ENCODE peak calls at places on chromosome 5, in ten cellular contexts. One of them, this sample, is unnamed.

GRCh38 chr5:139215176-139215975 is 17.2 kb upstream of the SIL1 start:
- DNase-seq in cardiac muscle cell: no peak
- DNase-seq in neural progenitor cell: no peak
- DNase-seq in heart left ventricle: no peak
- DNase-seq in tibial nerve: no peak
- DNase-seq in sigmoid colon: no peak
- DNase-seq in fibroblast of pulmonary artery: peak
- DNase-seq in fibroblast of lung: no peak
- DNase-seq in tibial artery: no peak
- DNase-seq in fibroblast of mammary gland: no peak
- DNase-seq in this sample: peak

GRCh38 chr5:96327728-96328127 is 105.3 kb downstream of the PCSK1 start:
- DNase-seq in sigmoid colon: no peak
- DNase-seq in heart left ventricle: no peak
- DNase-seq in cardiac muscle cell: no peak
- DNase-seq in fibroblast of lung: no peak
- DNase-seq in fibroblast of pulmonary artery: no peak
- DNase-seq in tibial artery: no peak
- DNase-seq in neural progenitor cell: no peak
- DNase-seq in tibial nerve: no peak
- DNase-seq in fibroblast of mammary gland: no peak
- DNase-seq in this sample: no peak

GRCh38 chr5:140823475-140823874 is 2.1 kb downstream of the PCDHA5 start:
- DNase-seq in cardiac muscle cell: no peak
- DNase-seq in neural progenitor cell: no peak
- DNase-seq in fibroblast of lung: no peak
- DNase-seq in fibroblast of mammary gland: no peak
- DNase-seq in fibroblast of pulmonary artery: no peak
- DNase-seq in heart left ventricle: no peak
- DNase-seq in sigmoid colon: peak
- DNase-seq in tibial artery: no peak
- DNase-seq in tibial nerve: no peak
- DNase-seq in this sample: no peak

GRCh38 chr5:50969207-50970145 is 303.0 kb downstream of the PARP8 start:
- DNase-seq in tibial artery: no peak
- DNase-seq in sigmoid colon: peak
- DNase-seq in heart left ventricle: no peak
- DNase-seq in fibroblast of lung: no peak
- DNase-seq in tibial nerve: no peak
- DNase-seq in neural progenitor cell: peak
- DNase-seq in fibroblast of pulmonary artery: no peak
- DNase-seq in fibroblast of mammary gland: no peak
- DNase-seq in cardiac muscle cell: peak
- DNase-seq in this sample: no peak

GRCh38 chr5:155753943-155754581 is 572.9 kb upstream of the SGCD start:
- DNase-seq in heart left ventricle: peak
- DNase-seq in fibroblast of pulmonary artery: no peak
- DNase-seq in tibial nerve: no peak
- DNase-seq in sigmoid colon: no peak
- DNase-seq in fibroblast of mammary gland: no peak
- DNase-seq in neural progenitor cell: no peak
- DNase-seq in fibroblast of lung: no peak
- DNase-seq in tibial artery: no peak
- DNase-seq in cardiac muscle cell: no peak
- DNase-seq in this sample: no peak

GRCh38 chr5:131749138-131749537 is 47.7 kb downstream of the FNIP1 start:
- DNase-seq in fibroblast of lung: peak
- DNase-seq in tibial nerve: no peak
- DNase-seq in fibroblast of mammary gland: peak
- DNase-seq in tibial artery: no peak
- DNase-seq in fibroblast of pulmonary artery: no peak
- DNase-seq in heart left ventricle: no peak
- DNase-seq in sigmoid colon: no peak
- DNase-seq in cardiac muscle cell: no peak
- DNase-seq in neural progenitor cell: no peak
- DNase-seq in this sample: no peak

GRCh38 chr5:73945505-73945904 is 319.5 kb downstream of the ARHGEF28 start:
- DNase-seq in tibial nerve: no peak
- DNase-seq in fibroblast of mammary gland: no peak
- DNase-seq in tibial artery: no peak
- DNase-seq in fibroblast of lung: no peak
- DNase-seq in sigmoid colon: no peak
- DNase-seq in neural progenitor cell: peak
- DNase-seq in heart left ventricle: no peak
- DNase-seq in fibroblast of pulmonary artery: no peak
- DNase-seq in cardiac muscle cell: no peak
- DNase-seq in this sample: no peak

GRCh38 chr5:72106922-72107873 is at the start of gene MAP1B:
- DNase-seq in fibroblast of pulmonary artery: peak
- DNase-seq in tibial artery: peak
- DNase-seq in sigmoid colon: peak
- DNase-seq in heart left ventricle: peak
- DNase-seq in fibroblast of mammary gland: peak
- DNase-seq in tibial nerve: peak
- DNase-seq in neural progenitor cell: peak
- DNase-seq in fibroblast of lung: peak
- DNase-seq in cardiac muscle cell: peak
- DNase-seq in this sample: peak

GRCh38 chr5:76065258-76065657 is 17.9 kb upstream of the SV2C start:
- DNase-seq in heart left ventricle: no peak
- DNase-seq in cardiac muscle cell: no peak
- DNase-seq in tibial artery: no peak
- DNase-seq in sigmoid colon: no peak
- DNase-seq in tibial nerve: no peak
- DNase-seq in fibroblast of lung: no peak
- DNase-seq in fibroblast of pulmonary artery: no peak
- DNase-seq in neural progenitor cell: no peak
- DNase-seq in fibroblast of mammary gland: no peak
- DNase-seq in this sample: no peak

GRCh38 chr5:86199287-86199686 is 418.5 kb upstream of the COX7C start:
- DNase-seq in neural progenitor cell: no peak
- DNase-seq in heart left ventricle: no peak
- DNase-seq in cardiac muscle cell: no peak
- DNase-seq in tibial artery: no peak
- DNase-seq in fibroblast of lung: no peak
- DNase-seq in tibial nerve: no peak
- DNase-seq in fibroblast of pulmonary artery: no peak
- DNase-seq in sigmoid colon: no peak
- DNase-seq in fibroblast of mammary gland: no peak
- DNase-seq in this sample: no peak

GRCh38 chr5:83157120-83157519 is 79.8 kb downstream of the XRCC4 start:
- DNase-seq in neural progenitor cell: no peak
- DNase-seq in fibroblast of pulmonary artery: peak
- DNase-seq in heart left ventricle: no peak
- DNase-seq in fibroblast of lung: no peak
- DNase-seq in tibial nerve: no peak
- DNase-seq in tibial artery: no peak
- DNase-seq in fibroblast of mammary gland: no peak
- DNase-seq in cardiac muscle cell: no peak
- DNase-seq in sigmoid colon: no peak
- DNase-seq in this sample: no peak

GRCh38 chr5:54272746-54273145 is 37.6 kb downstream of the ARL15 start:
- DNase-seq in sigmoid colon: no peak
- DNase-seq in neural progenitor cell: no peak
- DNase-seq in tibial nerve: no peak
- DNase-seq in fibroblast of mammary gland: no peak
- DNase-seq in cardiac muscle cell: no peak
- DNase-seq in tibial artery: no peak
- DNase-seq in fibroblast of lung: no peak
- DNase-seq in heart left ventricle: no peak
- DNase-seq in fibroblast of pulmonary artery: no peak
- DNase-seq in this sample: no peak

GRCh38 chr5:91875133-91875779 is 492.1 kb upstream of the ARRDC3 start:
- DNase-seq in heart left ventricle: no peak
- DNase-seq in fibroblast of lung: no peak
- DNase-seq in tibial nerve: no peak
- DNase-seq in neural progenitor cell: peak
- DNase-seq in fibroblast of mammary gland: peak
- DNase-seq in sigmoid colon: no peak
- DNase-seq in fibroblast of pulmonary artery: no peak
- DNase-seq in cardiac muscle cell: no peak
- DNase-seq in tibial artery: no peak
- DNase-seq in this sample: no peak

GRCh38 chr5:111478898-111479297 is 33.4 kb downstream of the STARD4 start:
- DNase-seq in tibial artery: no peak
- DNase-seq in cardiac muscle cell: no peak
- DNase-seq in tibial nerve: no peak
- DNase-seq in fibroblast of mammary gland: no peak
- DNase-seq in neural progenitor cell: no peak
- DNase-seq in sigmoid colon: no peak
- DNase-seq in fibroblast of pulmonary artery: no peak
- DNase-seq in fibroblast of lung: no peak
- DNase-seq in heart left ventricle: no peak
- DNase-seq in this sample: no peak

GRCh38 chr5:135930029-135930948 is 24.5 kb downstream of the LECT2 start:
- DNase-seq in fibroblast of lung: peak
- DNase-seq in cardiac muscle cell: peak
- DNase-seq in fibroblast of pulmonary artery: no peak
- DNase-seq in heart left ventricle: no peak
- DNase-seq in neural progenitor cell: peak
- DNase-seq in tibial artery: no peak
- DNase-seq in tibial nerve: no peak
- DNase-seq in fibroblast of mammary gland: no peak
- DNase-seq in sigmoid colon: no peak
- DNase-seq in this sample: no peak

GRCh38 chr5:141604318-141604717 is 14.5 kb downstream of the DIAPH1 start:
- DNase-seq in fibroblast of mammary gland: peak
- DNase-seq in fibroblast of pulmonary artery: peak
- DNase-seq in tibial artery: peak
- DNase-seq in heart left ventricle: peak
- DNase-seq in fibroblast of lung: peak
- DNase-seq in neural progenitor cell: peak
- DNase-seq in cardiac muscle cell: no peak
- DNase-seq in sigmoid colon: peak
- DNase-seq in tibial nerve: peak
- DNase-seq in this sample: peak

GRCh38 chr5:32092938-32093812 is 80.9 kb downstream of the GOLPH3 start:
- DNase-seq in tibial artery: no peak
- DNase-seq in cardiac muscle cell: peak
- DNase-seq in neural progenitor cell: peak
- DNase-seq in fibroblast of pulmonary artery: peak
- DNase-seq in fibroblast of lung: peak
- DNase-seq in sigmoid colon: peak
- DNase-seq in fibroblast of mammary gland: peak
- DNase-seq in tibial nerve: peak
- DNase-seq in heart left ventricle: peak
- DNase-seq in this sample: peak

GRCh38 chr5:89883967-89884366 is 525.6 kb downstream of the CETN3 start:
- DNase-seq in tibial nerve: no peak
- DNase-seq in neural progenitor cell: no peak
- DNase-seq in sigmoid colon: no peak
- DNase-seq in fibroblast of lung: no peak
- DNase-seq in cardiac muscle cell: no peak
- DNase-seq in heart left ventricle: no peak
- DNase-seq in tibial artery: no peak
- DNase-seq in fibroblast of mammary gland: no peak
- DNase-seq in fibroblast of pulmonary artery: no peak
- DNase-seq in this sample: no peak

GRCh38 chr5:89878733-89879132 is 530.8 kb downstream of the CETN3 start:
- DNase-seq in fibroblast of pulmonary artery: no peak
- DNase-seq in tibial artery: no peak
- DNase-seq in fibroblast of lung: no peak
- DNase-seq in fibroblast of mammary gland: no peak
- DNase-seq in heart left ventricle: no peak
- DNase-seq in sigmoid colon: no peak
- DNase-seq in cardiac muscle cell: no peak
- DNase-seq in neural progenitor cell: no peak
- DNase-seq in tibial nerve: no peak
- DNase-seq in this sample: no peak

GRCh38 chr5:89878140-89878570 is 531.4 kb downstream of the CETN3 start:
- DNase-seq in neural progenitor cell: peak
- DNase-seq in fibroblast of mammary gland: peak
- DNase-seq in tibial artery: no peak
- DNase-seq in tibial nerve: no peak
- DNase-seq in fibroblast of lung: peak
- DNase-seq in fibroblast of pulmonary artery: peak
- DNase-seq in sigmoid colon: no peak
- DNase-seq in cardiac muscle cell: no peak
- DNase-seq in heart left ventricle: no peak
- DNase-seq in this sample: peak
- TF ChIP-seq CTCF in neural progenitor cell: no peak
- TF ChIP-seq CTCF in fibroblast of mammary gland: no peak
- TF ChIP-seq CTCF in tibial artery: no peak
- TF ChIP-seq CTCF in tibial nerve: no peak
- TF ChIP-seq CTCF in fibroblast of lung: no peak
- TF ChIP-seq CTCF in fibroblast of pulmonary artery: no peak
- TF ChIP-seq CTCF in sigmoid colon: no peak
- TF ChIP-seq CTCF in cardiac muscle cell: no peak
- TF ChIP-seq CTCF in heart left ventricle: no peak
- TF ChIP-seq CTCF in this sample: no peak

DNA sequence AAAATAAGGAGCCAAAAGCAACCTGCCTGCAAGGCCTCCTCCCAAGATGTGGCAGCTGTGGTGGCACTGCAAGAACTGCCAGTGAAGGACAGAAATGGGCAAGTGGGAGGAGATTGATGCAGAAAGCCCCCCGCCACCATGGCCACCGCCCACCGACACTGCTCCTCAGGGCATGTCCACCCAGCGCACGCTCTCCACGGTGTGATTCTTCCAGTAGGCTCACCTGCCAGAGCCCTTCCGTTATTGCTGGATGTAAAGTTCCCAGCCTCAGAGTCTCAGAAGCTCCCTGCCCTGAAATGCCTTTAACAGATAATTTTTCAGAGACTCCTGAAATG is 155.2 kb upstream of the PHYKPL start:
- DNase-seq in tibial nerve: no peak
- DNase-seq in neural progenitor cell: no peak
- DNase-seq in sigmoid colon: peak
- DNase-seq in heart left ventricle: no peak
- DNase-seq in fibroblast of pulmonary artery: no peak
- DNase-seq in tibial artery: peak
- DNase-seq in fibroblast of mammary gland: no peak
- DNase-seq in cardiac muscle cell: no peak
- DNase-seq in fibroblast of lung: no peak
- DNase-seq in this sample: no peak
- H3K4me3 ChIP-seq in tibial nerve: no peak
- H3K4me3 ChIP-seq in neural progenitor cell: no peak
- H3K4me3 ChIP-seq in sigmoid colon: no peak
- H3K4me3 ChIP-seq in heart left ventricle: no peak
- H3K4me3 ChIP-seq in fibroblast of pulmonary artery: no peak
- H3K4me3 ChIP-seq in tibial artery: no peak
- H3K4me3 ChIP-seq in fibroblast of mammary gland: no peak
- H3K4me3 ChIP-seq in cardiac muscle cell: no peak
- H3K4me3 ChIP-seq in fibroblast of lung: no peak
- H3K4me3 ChIP-seq in this sample: no peak

GRCh38 chr5:38469707-38470267 is 86.7 kb downstream of the LIFR start:
- DNase-seq in sigmoid colon: no peak
- DNase-seq in cardiac muscle cell: no peak
- DNase-seq in tibial nerve: no peak
- DNase-seq in fibroblast of lung: no peak
- DNase-seq in heart left ventricle: no peak
- DNase-seq in fibroblast of pulmonary artery: no peak
- DNase-seq in tibial artery: no peak
- DNase-seq in neural progenitor cell: no peak
- DNase-seq in fibroblast of mammary gland: no peak
- DNase-seq in this sample: no peak
- TF ChIP-seq CTCF in sigmoid colon: no peak
- TF ChIP-seq CTCF in cardiac muscle cell: no peak
- TF ChIP-seq CTCF in tibial nerve: no peak
- TF ChIP-seq CTCF in fibroblast of lung: no peak
- TF ChIP-seq CTCF in heart left ventricle: no peak
- TF ChIP-seq CTCF in fibroblast of pulmonary artery: no peak
- TF ChIP-seq CTCF in tibial artery: no peak
- TF ChIP-seq CTCF in neural progenitor cell: no peak
- TF ChIP-seq CTCF in fibroblast of mammary gland: no peak
- TF ChIP-seq CTCF in this sample: no peak

GRCh38 chr5:39164529-39165402 is 54.6 kb downstream of the FYB1 start:
- DNase-seq in heart left ventricle: no peak
- DNase-seq in tibial nerve: no peak
- DNase-seq in cardiac muscle cell: no peak
- DNase-seq in tibial artery: no peak
- DNase-seq in sigmoid colon: no peak
- DNase-seq in fibroblast of pulmonary artery: no peak
- DNase-seq in fibroblast of lung: peak
- DNase-seq in neural progenitor cell: no peak
- DNase-seq in fibroblast of mammary gland: no peak
- DNase-seq in this sample: peak
- H3K4me3 ChIP-seq in heart left ventricle: no peak
- H3K4me3 ChIP-seq in tibial nerve: no peak
- H3K4me3 ChIP-seq in cardiac muscle cell: no peak
- H3K4me3 ChIP-seq in tibial artery: no peak
- H3K4me3 ChIP-seq in sigmoid colon: no peak
- H3K4me3 ChIP-seq in fibroblast of pulmonary artery: no peak
- H3K4me3 ChIP-seq in fibroblast of lung: no peak
- H3K4me3 ChIP-seq in neural progenitor cell: no peak
- H3K4me3 ChIP-seq in fibroblast of mammary gland: no peak
- H3K4me3 ChIP-seq in this sample: no peak